ENCODE peak calls at places on chromosome 4, in six cellular contexts. S, U, I, B, G and X are unnamed samples.

GRCh38 chr4:122728781-122729330 is 3.6 kb upstream of the BBS12 start:
- DNase-seq in S (no peak), U (no peak), I (no peak), B (no peak), G (no peak), X (no peak)

GRCh38 chr4:2322227-2322626 is 60.3 kb upstream of the MXD4 start:
- DNase-seq in S (no peak), U (no peak), I (no peak), B (no peak), G (no peak), X (no peak)

GRCh38 chr4:87026795-87027495 is 92.1 kb downstream of the AFF1 start:
- DNase-seq in S (no peak), U (no peak), I (no peak), B (no peak), G (no peak), X (no peak)

GRCh38 chr4:1298461-1298860 is 8.8 kb downstream of the MAEA start:
- DNase-seq in S (no peak), U (no peak), I (peak; percentile 14), B (no peak), G (no peak), X (no peak)

GRCh38 chr4:154033921-154034320 is 245.0 kb upstream of the SFRP2 start:
- DNase-seq in S (no peak), U (no peak), I (no peak), B (no peak), G (no peak), X (no peak)

GRCh38 chr4:142416121-142416520 is 430.0 kb downstream of the INPP4B start:
- DNase-seq in S (peak; percentile 69), U (peak; percentile 13), I (no peak), B (no peak), G (no peak), X (no peak)

GRCh38 chr4:159006202-159006601 is 96.7 kb upstream of the RAPGEF2 start:
- DNase-seq in S (peak; percentile 98), U (no peak), I (no peak), B (no peak), G (no peak), X (peak; percentile 86)

GRCh38 chr4:94970650-94971049 is 212.9 kb downstream of the BMPR1B start:
- DNase-seq in S (no peak), U (no peak), I (no peak), B (no peak), G (no peak), X (no peak)

GRCh38 chr4:187814737-187815465 is 180.7 kb upstream of the ZFP42 start:
- DNase-seq in S (no peak), U (no peak), I (no peak), B (no peak), G (no peak), X (no peak)

GRCh38 chr4:169870507-169870906 is 112.8 kb upstream of the HPF1 start:
- DNase-seq in S (no peak), U (no peak), I (no peak), B (no peak), G (no peak), X (no peak)

GRCh38 chr4:2785613-2786012 is 7.3 kb upstream of the SH3BP2 start:
- DNase-seq in S (no peak), U (no peak), I (peak; percentile 45), B (no peak), G (peak; percentile 47), X (no peak)

GRCh38 chr4:2060578-2061207 is 1.6 kb downstream of the NAT8L start:
- DNase-seq in S (no peak), U (no peak), I (peak; percentile 87), B (peak; percentile 65), G (no peak), X (no peak)

GRCh38 chr4:1793940-1794808 is 1.1 kb downstream of the FGFR3 start:
- DNase-seq in S (peak; percentile 26), U (peak; percentile 22), I (peak; percentile 76), B (peak; percentile 63), G (no peak), X (no peak)

GRCh38 chr4:93791570-93792195 is 36.9 kb upstream of the ATOH1 start:
- DNase-seq in S (peak; percentile 26), U (peak; percentile 41), I (peak; percentile 82), B (peak; percentile 83), G (peak; percentile 61), X (peak; percentile 70)

GRCh38 chr4:121712001-121712655 is 15.3 kb upstream of the ANXA5 start:
- DNase-seq in S (peak; percentile 61), U (no peak), I (no peak), B (no peak), G (no peak), X (peak; percentile 42)

GRCh38 chr4:63632858-63633257 is 776.4 kb downstream of the TECRL start:
- DNase-seq in S (no peak), U (no peak), I (no peak), B (no peak), G (no peak), X (no peak)

GRCh38 chr4:74087481-74087880 is 11.5 kb downstream of the CXCL2 start:
- DNase-seq in S (peak; percentile 36), U (no peak), I (peak; percentile 57), B (peak; percentile 33), G (no peak), X (no peak)

GRCh38 chr4:4608214-4608537 is 66.3 kb upstream of the STX18 start:
- DNase-seq in S (no peak), U (no peak), I (no peak), B (no peak), G (no peak), X (no peak)

DNA sequence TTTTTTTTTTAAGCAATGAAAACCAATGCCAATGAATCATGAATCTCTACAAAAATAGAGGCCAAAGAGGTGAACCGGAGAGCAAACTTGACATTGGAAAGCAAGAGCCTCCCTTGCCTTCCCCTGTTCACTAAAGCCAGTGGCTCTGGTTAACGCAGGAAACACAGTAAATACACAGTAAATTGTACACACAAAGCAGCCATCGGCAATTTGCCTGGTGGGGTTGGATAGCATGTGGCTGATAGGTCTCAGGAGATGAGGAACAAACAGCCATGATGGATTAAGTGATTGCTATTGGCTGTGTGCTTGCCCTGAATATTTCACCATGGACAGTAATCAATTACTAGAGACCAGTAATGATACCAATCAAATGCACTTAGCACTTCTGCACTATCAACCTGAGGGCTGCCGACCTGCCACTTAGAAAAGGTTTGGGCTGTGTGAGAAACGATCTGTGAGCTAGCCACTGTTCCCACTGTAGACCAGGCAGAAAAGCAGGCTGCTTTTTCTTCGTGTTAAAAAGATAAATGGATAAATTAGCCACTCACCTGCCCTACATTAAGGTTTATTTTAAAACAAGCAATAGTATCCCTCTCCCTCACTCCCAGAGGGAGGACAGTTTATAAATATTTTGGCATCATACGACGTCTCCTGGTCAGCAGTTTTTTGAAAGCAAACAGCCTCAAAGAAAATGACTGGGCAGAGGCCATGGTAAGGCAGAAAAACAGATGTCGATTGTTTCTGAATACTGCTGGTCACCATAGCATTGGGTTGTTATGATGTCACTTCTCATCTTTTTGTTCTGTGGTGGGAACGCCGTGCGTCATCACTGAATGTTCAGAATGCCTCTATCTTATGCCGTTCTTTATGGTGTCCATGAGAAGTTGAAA is 167.1 kb downstream of the MAML3 start:
- DNase-seq in S (no peak), U (no peak), I (no peak), B (no peak), G (no peak), X (no peak)
- H3K9ac ChIP-seq in S (no peak overlapping the region), U (no peak overlapping the region), I (no peak overlapping the region), B (no peak overlapping the region), G (no peak overlapping the region), X (no peak overlapping the region)

GRCh38 chr4:184455299-184455698 is 19.1 kb downstream of the IRF2 start:
- DNase-seq in S (no peak), U (no peak), I (no peak), B (no peak), G (no peak), X (no peak)

GRCh38 chr4:184451726-184452125 is 22.6 kb downstream of the IRF2 start:
- DNase-seq in S (no peak), U (no peak), I (no peak), B (no peak), G (no peak), X (no peak)

GRCh38 chr4:184450743-184451142 is 23.6 kb downstream of the IRF2 start:
- DNase-seq in S (no peak), U (no peak), I (peak; percentile 17), B (no peak), G (no peak), X (no peak)

GRCh38 chr4:184456337-184456736 is 18.0 kb downstream of the IRF2 start:
- DNase-seq in S (no peak), U (no peak), I (peak; percentile 35), B (no peak), G (no peak), X (no peak)

DNA sequence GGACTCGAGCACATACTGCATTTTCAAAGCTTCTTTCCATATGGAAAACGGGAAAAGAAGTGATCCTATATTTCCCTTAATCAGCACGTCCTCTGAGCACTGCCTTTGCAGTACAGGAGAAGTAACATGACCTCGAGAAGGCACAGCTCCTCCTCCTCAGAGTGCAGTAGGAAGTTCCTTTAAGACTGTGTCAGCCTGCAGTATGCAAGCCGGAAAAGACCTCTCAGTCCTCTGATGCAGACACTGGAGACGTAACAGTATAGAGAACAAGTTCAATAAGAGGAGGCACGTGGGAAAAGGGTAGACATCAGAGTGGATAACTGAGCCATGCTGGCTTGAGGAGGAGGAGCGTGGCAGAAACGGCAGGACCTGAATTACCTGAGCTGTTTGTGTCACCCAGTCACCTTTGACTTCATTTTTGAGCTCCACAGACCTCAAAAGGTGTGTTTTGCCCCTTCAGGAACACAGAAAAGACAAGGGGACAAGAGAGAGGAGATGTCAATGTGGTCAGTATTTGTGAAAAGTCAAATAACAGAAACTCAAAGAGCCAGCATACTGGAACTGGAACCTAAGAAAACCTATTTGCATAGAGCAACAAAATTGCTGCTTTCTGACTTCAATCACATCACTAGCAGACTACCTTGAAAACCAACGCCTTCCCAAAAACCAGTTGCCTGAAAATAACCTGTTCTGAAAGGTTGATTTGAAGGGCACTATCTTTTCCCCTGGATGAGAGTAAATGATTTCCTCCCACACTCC is 20.8 kb downstream of the IRF2 start:
- DNase-seq in S (peak; percentile 68), U (peak; percentile 80), I (peak; percentile 60), B (peak; percentile 29), G (peak; percentile 87), X (peak; percentile 42)
- H3K9ac ChIP-seq in S (no peak overlapping the region), U (no peak overlapping the region), I (no peak overlapping the region), B (no peak overlapping the region), G (peak overlapping the region; percentile 69), X (no peak overlapping the region)

GRCh38 chr4:56048621-56049427 is 100.1 kb downstream of the CEP135 start:
- DNase-seq in S (peak; percentile 31), U (peak; percentile 46), I (peak; percentile 87), B (peak; percentile 91), G (peak; percentile 71), X (peak; percentile 61)
- H3K9ac ChIP-seq in S (no peak overlapping the region), U (peak overlapping the region; percentile 32), I (peak overlapping the region; percentile 84), B (peak overlapping the region; percentile 53), G (peak overlapping the region; percentile 58), X (no peak overlapping the region)

DNA sequence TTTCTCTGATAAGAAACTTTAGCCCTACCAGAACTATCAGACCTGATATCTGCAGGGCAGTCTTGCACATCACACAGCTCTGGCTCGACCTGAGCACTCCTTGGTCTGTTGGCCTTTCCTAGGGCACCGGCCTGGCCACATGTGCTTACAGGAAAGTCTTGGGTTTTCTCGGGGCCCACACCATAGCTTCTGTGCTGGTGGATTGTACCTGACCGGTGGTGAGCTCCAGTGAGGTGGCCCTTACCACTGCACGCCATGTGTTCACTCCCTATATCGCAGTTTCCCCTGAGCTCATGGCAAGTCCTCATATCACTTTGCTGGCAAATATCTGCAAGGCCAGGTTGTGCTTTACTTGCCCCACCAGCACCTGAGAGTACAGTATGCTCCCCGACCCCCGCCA is 2637.4 kb downstream of the ARAP2 start:
- DNase-seq in S (no peak), U (no peak), I (no peak), B (no peak), G (no peak), X (no peak)
- H3K9ac ChIP-seq in S (no peak overlapping the region), U (no peak overlapping the region), I (no peak overlapping the region), B (no peak overlapping the region), G (no peak overlapping the region), X (no peak overlapping the region)